ENCODE peak calls at places on chromosomes 5 and 9, in seven cellular contexts. W, T, K, D, U, N and F are unnamed samples.

GRCh38 chr9:120935383-120935857 is 8.8 kb upstream of the TRAF1 start:
- DNase-seq in W (peak; percentile 92), T (no peak), K (peak; percentile 97), D (peak; percentile 94), U (peak; percentile 95), N (peak; percentile 97), F (no peak)

GRCh38 chr9:79759460-79759859 is 187.7 kb downstream of the TLE4 start:
- DNase-seq in W (no peak), T (no peak), K (no peak), D (no peak), U (no peak), N (no peak), F (no peak)

GRCh38 chr5:15209053-15209762 is 290.8 kb upstream of the FBXL7 start:
- DNase-seq in W (no peak), T (no peak), K (peak; percentile 2), D (no peak), U (no peak), N (no peak), F (no peak)

GRCh38 chr5:72692273-72692672 is 124.2 kb upstream of the TNPO1 start:
- DNase-seq in W (peak; percentile 34), T (no peak), K (peak; percentile 17), D (no peak), U (peak; percentile 72), N (peak; percentile 52), F (no peak)

GRCh38 chr9:37037137-37037743 is 3.2 kb upstream of the PAX5 start:
- DNase-seq in W (peak; percentile 31), T (peak; percentile 30), K (no peak), D (peak; percentile 59), U (peak; percentile 17), N (no peak), F (no peak)

GRCh38 chr5:430214-430925 is 12.6 kb upstream of the EXOC3 start:
- DNase-seq in W (no peak), T (no peak), K (no peak), D (peak; percentile 49), U (no peak), N (no peak), F (no peak)

GRCh38 chr5:36691993-36692392 is 85.6 kb downstream of the SLC1A3 start:
- DNase-seq in W (no peak), T (no peak), K (peak; percentile 74), D (no peak), U (no peak), N (peak; percentile 43), F (no peak)

GRCh38 chr5:126002222-126002897 is 420.8 kb upstream of the GRAMD2B start:
- DNase-seq in W (peak; percentile 98), T (no peak), K (peak; percentile 99), D (no peak), U (peak; percentile 94), N (peak; percentile 95), F (no peak)

GRCh38 chr5:143063175-143063970 is 293.2 kb downstream of the ARHGAP26 start:
- DNase-seq in W (peak; percentile 79), T (no peak), K (peak; percentile 73), D (no peak), U (peak; percentile 91), N (peak; percentile 47), F (no peak)

GRCh38 chr5:54275361-54275760 is 35.0 kb downstream of the ARL15 start:
- DNase-seq in W (peak; percentile 79), T (no peak), K (no peak), D (no peak), U (no peak), N (peak; percentile 13), F (no peak)

GRCh38 chr5:10301842-10302610 is 5.7 kb downstream of the CMBL start:
- DNase-seq in W (no peak), T (no peak), K (no peak), D (peak; percentile 95), U (no peak), N (no peak), F (no peak)

GRCh38 chr5:78649220-78649700 is 688 bp upstream of the LHFPL2 start:
- DNase-seq in W (no peak), T (no peak), K (peak; percentile 51), D (no peak), U (peak; percentile 47), N (no peak), F (no peak)

GRCh38 chr9:37998881-37999311 is 70.1 kb downstream of the SHB start:
- DNase-seq in W (peak; percentile 71), T (no peak), K (no peak), D (no peak), U (no peak), N (peak; percentile 74), F (no peak)

GRCh38 chr5:55866934-55867333 is 15.8 kb downstream of the IL31RA start:
- DNase-seq in W (no peak), T (no peak), K (no peak), D (no peak), U (no peak), N (no peak), F (no peak)

GRCh38 chr5:157750320-157750719 is 6.8 kb downstream of the LSM11 start:
- DNase-seq in W (peak; percentile 70), T (no peak), K (peak; percentile 32), D (no peak), U (no peak), N (peak; percentile 73), F (no peak)

GRCh38 chr5:121658221-121658620 is 193.5 kb upstream of the FTMT start:
- DNase-seq in W (no peak), T (no peak), K (no peak), D (no peak), U (no peak), N (no peak), F (no peak)

GRCh38 chr9:84277646-84278045 is 62.9 kb downstream of the SLC28A3 start:
- DNase-seq in W (no peak), T (no peak), K (no peak), D (no peak), U (no peak), N (peak; percentile 28), F (no peak)

GRCh38 chr9:15786616-15787015 is 233.8 kb downstream of the CCDC171 start:
- DNase-seq in W (no peak), T (no peak), K (no peak), D (no peak), U (no peak), N (no peak), F (no peak)

GRCh38 chr9:109775516-109775915 is 4.5 kb upstream of the PALM2AKAP2 start:
- DNase-seq in W (peak; percentile 25), T (no peak), K (peak; percentile 43), D (no peak), U (peak; percentile 44), N (peak; percentile 64), F (no peak)

GRCh38 chr5:136006767-136007251 is 22.0 kb upstream of the TGFBI start:
- DNase-seq in W (peak; percentile 58), T (no peak), K (peak; percentile 94), D (no peak), U (peak; percentile 78), N (peak; percentile 97), F (no peak)

GRCh38 chr9:98255064-98255577 is 328 bp downstream of the TBC1D2 start:
- DNase-seq in W (peak; percentile 70), T (no peak), K (peak; percentile 49), D (no peak), U (peak; percentile 47), N (peak; percentile 62), F (no peak)
- TF ChIP-seq CTCF in W (peak; percentile 6), T (no peak), K (peak; percentile 16), D (no peak), U (no peak), N (no peak), F (no peak)

GRCh38 chr5:89499787-89500186 is 616.8 kb upstream of the MEF2C start:
- DNase-seq in W (no peak), T (no peak), K (no peak), D (no peak), U (no peak), N (no peak), F (no peak)

GRCh38 chr5:89498699-89499098 is 615.7 kb upstream of the MEF2C start:
- DNase-seq in W (no peak), T (no peak), K (no peak), D (no peak), U (no peak), N (no peak), F (no peak)

DNA sequence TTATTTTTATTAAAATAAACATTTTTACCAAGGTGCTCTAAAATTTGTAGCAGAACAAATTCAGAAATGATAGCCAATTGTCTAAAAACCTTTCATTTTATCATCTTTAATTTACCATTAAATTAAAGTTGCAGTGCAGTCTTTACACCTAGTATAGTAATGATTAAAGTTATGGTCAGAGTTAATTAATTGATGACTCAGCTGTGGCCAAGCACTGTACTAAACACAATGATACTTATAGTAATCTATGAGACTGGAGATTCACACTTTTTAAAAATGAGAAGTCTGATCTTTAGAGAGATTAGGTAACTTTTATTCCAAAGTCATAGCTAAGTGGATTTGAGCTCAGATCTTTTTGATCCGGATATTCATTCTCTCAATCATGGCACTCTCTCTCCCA is 621.1 kb upstream of the MEF2C start:
- DNase-seq in W (no peak), T (no peak), K (no peak), D (no peak), U (no peak), N (no peak), F (no peak)
- TF ChIP-seq CTCF in W (no peak), T (no peak), K (no peak), D (no peak), U (no peak), N (no peak), F (no peak)

DNA sequence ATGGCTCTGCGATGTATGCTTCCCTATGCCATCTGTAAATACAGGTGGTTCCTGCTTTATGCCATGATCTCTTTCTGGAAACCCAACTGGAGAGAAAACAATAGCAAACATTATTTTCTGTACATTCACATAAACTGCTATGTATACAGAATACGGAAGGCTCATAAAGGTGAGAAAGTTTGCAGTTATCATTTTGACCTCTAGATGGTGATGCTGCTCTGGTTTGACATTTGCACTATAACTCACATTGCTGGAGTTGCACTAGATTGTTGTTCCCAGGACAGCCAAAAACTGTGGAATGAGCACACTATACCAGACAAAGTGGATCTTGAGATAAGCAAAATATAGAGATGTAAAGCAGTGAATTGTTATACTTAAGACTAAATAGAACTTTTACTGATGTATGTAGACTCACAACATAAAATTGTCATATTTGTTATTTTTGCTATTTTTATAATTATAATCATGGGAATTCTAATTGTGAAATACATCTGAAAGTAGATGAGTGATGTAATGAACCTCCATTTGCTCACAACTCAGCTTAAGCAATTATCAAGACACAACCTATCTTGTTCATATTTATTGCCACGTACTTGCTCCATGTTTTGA is 246.5 kb downstream of the PTPRD start:
- DNase-seq in W (peak; percentile 60), T (peak; percentile 7), K (peak; percentile 22), D (no peak), U (peak; percentile 35), N (peak; percentile 49), F (peak; percentile 18)
- TF ChIP-seq CTCF in W (peak; percentile 74), T (peak; percentile 58), K (peak; percentile 52), D (no peak), U (peak; percentile 8), N (peak; percentile 57), F (peak; percentile 46)

DNA sequence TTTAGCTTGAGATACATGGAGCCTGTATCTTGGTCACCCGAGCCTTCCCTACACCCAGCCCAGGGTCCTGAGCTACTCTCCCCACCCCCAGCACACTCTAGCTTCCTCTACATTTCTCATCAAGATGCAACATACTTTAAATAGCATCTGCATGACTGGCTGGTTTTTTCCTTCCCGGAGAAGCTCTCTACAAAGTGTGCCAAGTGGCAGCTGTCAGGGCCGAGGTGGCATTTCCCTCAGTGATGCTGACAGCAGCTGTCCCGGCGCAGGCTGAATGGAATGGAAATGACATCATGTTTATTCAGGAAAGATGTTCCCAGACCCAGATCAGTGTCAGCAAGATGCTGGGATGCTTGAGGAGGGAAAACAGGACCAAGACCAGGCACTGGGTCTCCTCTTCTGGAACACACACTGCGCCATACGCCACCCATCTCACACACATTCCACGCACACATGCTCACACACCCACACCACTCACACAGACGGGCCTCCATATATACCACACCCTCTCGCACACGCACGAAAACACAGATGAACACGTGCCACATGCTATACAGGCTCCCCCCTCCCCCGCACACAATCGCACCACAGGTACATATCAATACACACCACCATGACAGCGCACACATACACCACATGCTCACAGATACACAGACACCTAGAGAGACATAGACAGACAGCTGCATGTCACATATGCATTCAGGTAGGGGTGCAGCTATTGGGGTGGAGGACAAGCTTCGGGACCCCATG is 67.8 kb downstream of the LHX2 start:
- DNase-seq in W (peak; percentile 60), T (no peak), K (no peak), D (no peak), U (peak; percentile 36), N (peak; percentile 80), F (no peak)
- TF ChIP-seq CTCF in W (no peak), T (no peak), K (no peak), D (no peak), U (no peak), N (no peak), F (no peak)